ENCODE peak calls at places on chromosome 17, in nine cellular contexts. One of them, this sample, is unnamed.

GRCh38 chr17:33371377-33371776 is 78.3 kb upstream of the ASIC2 start:
- DNase-seq in body of pancreas: no peak
- DNase-seq in stomach: no peak
- DNase-seq in GM12878: no peak
- DNase-seq in Peyer's patch: no peak
- DNase-seq in right lobe of liver: no peak
- DNase-seq in heart left ventricle: no peak
- DNase-seq in prostate gland: no peak
- DNase-seq in lower leg skin: no peak
- DNase-seq in this sample: no peak

GRCh38 chr17:72660274-72661092 is 432.0 kb downstream of the SLC39A11 start:
- DNase-seq in body of pancreas: no peak
- DNase-seq in stomach: no peak
- DNase-seq in GM12878: no peak
- DNase-seq in Peyer's patch: no peak
- DNase-seq in right lobe of liver: no peak
- DNase-seq in heart left ventricle: no peak
- DNase-seq in prostate gland: no peak
- DNase-seq in lower leg skin: no peak
- DNase-seq in this sample: no peak

GRCh38 chr17:49067163-49067562 is 65.4 kb upstream of the B4GALNT2 start:
- DNase-seq in body of pancreas: no peak
- DNase-seq in stomach: no peak
- DNase-seq in GM12878: no peak
- DNase-seq in Peyer's patch: no peak
- DNase-seq in right lobe of liver: no peak
- DNase-seq in heart left ventricle: no peak
- DNase-seq in prostate gland: no peak
- DNase-seq in lower leg skin: no peak
- DNase-seq in this sample: no peak

GRCh38 chr17:12744298-12744697 is 45.0 kb upstream of the ARHGAP44 start:
- DNase-seq in body of pancreas: no peak
- DNase-seq in stomach: no peak
- DNase-seq in GM12878: no peak
- DNase-seq in Peyer's patch: no peak
- DNase-seq in right lobe of liver: no peak
- DNase-seq in heart left ventricle: peak; percentile 80
- DNase-seq in prostate gland: no peak
- DNase-seq in lower leg skin: no peak
- DNase-seq in this sample: no peak

GRCh38 chr17:40320771-40321501 is 12.0 kb downstream of the RARA start:
- DNase-seq in body of pancreas: no peak
- DNase-seq in stomach: no peak
- DNase-seq in GM12878: no peak
- DNase-seq in Peyer's patch: no peak
- DNase-seq in right lobe of liver: peak; percentile 58
- DNase-seq in heart left ventricle: peak; percentile 81
- DNase-seq in prostate gland: no peak
- DNase-seq in lower leg skin: no peak
- DNase-seq in this sample: no peak

GRCh38 chr17:79113699-79114098 is 39.1 kb downstream of the ENGASE start:
- DNase-seq in body of pancreas: no peak
- DNase-seq in stomach: no peak
- DNase-seq in GM12878: no peak
- DNase-seq in Peyer's patch: no peak
- DNase-seq in right lobe of liver: no peak
- DNase-seq in heart left ventricle: no peak
- DNase-seq in prostate gland: no peak
- DNase-seq in lower leg skin: no peak
- DNase-seq in this sample: no peak

GRCh38 chr17:73613271-73613941 is 30.8 kb downstream of the SDK2 start:
- DNase-seq in body of pancreas: no peak
- DNase-seq in stomach: no peak
- DNase-seq in GM12878: no peak
- DNase-seq in Peyer's patch: no peak
- DNase-seq in right lobe of liver: no peak
- DNase-seq in heart left ventricle: no peak
- DNase-seq in prostate gland: no peak
- DNase-seq in lower leg skin: no peak
- DNase-seq in this sample: no peak

GRCh38 chr17:34998205-34998604 is 17.9 kb downstream of the LIG3 start:
- DNase-seq in body of pancreas: peak; percentile 77
- DNase-seq in stomach: peak; percentile 70
- DNase-seq in GM12878: peak; percentile 40
- DNase-seq in Peyer's patch: peak; percentile 77
- DNase-seq in right lobe of liver: peak; percentile 83
- DNase-seq in heart left ventricle: peak; percentile 76
- DNase-seq in prostate gland: peak; percentile 49
- DNase-seq in lower leg skin: peak; percentile 42
- DNase-seq in this sample: peak; percentile 85

GRCh38 chr17:59804910-59805381 is 87.8 kb downstream of the TUBD1 start:
- DNase-seq in body of pancreas: no peak
- DNase-seq in stomach: no peak
- DNase-seq in GM12878: no peak
- DNase-seq in Peyer's patch: no peak
- DNase-seq in right lobe of liver: no peak
- DNase-seq in heart left ventricle: no peak
- DNase-seq in prostate gland: no peak
- DNase-seq in lower leg skin: no peak
- DNase-seq in this sample: no peak

GRCh38 chr17:39968731-39969130 is 5.9 kb downstream of the GSDMA start:
- DNase-seq in body of pancreas: no peak
- DNase-seq in stomach: no peak
- DNase-seq in GM12878: no peak
- DNase-seq in Peyer's patch: no peak
- DNase-seq in right lobe of liver: no peak
- DNase-seq in heart left ventricle: no peak
- DNase-seq in prostate gland: no peak
- DNase-seq in lower leg skin: no peak
- DNase-seq in this sample: no peak

GRCh38 chr17:64658931-64659330 is 3.2 kb downstream of the SMURF2 start:
- DNase-seq in body of pancreas: no peak
- DNase-seq in stomach: no peak
- DNase-seq in GM12878: no peak
- DNase-seq in Peyer's patch: no peak
- DNase-seq in right lobe of liver: no peak
- DNase-seq in heart left ventricle: no peak
- DNase-seq in prostate gland: no peak
- DNase-seq in lower leg skin: no peak
- DNase-seq in this sample: no peak

DNA sequence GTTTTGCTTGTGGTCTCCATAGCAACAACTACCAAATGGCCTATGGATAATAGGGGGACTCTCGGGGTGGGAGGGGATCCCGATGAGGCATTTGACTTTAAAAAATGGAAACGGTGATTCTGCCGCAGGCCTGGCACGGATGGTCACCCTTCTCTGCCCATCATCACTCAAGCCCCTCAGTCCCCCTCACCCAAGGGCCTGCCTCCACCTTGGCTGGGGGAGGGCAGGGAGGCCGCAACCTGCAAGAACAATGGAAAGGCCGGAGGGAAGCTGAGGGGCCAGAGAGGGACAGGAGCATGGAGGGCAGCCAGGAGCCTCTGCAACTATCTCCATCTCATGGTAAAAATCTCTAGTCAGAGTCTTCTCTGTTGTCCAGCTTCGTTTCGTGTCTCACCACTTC is 231.3 kb upstream of the TNRC6C start:
- DNase-seq in body of pancreas: no peak
- DNase-seq in stomach: no peak
- DNase-seq in GM12878: no peak
- DNase-seq in Peyer's patch: no peak
- DNase-seq in right lobe of liver: no peak
- DNase-seq in heart left ventricle: no peak
- DNase-seq in prostate gland: no peak
- DNase-seq in lower leg skin: no peak
- DNase-seq in this sample: no peak
- TF ChIP-seq POLR2A in body of pancreas: no peak
- TF ChIP-seq POLR2A in stomach: no peak
- TF ChIP-seq POLR2A in GM12878: no peak
- TF ChIP-seq POLR2A in Peyer's patch: no peak
- TF ChIP-seq POLR2A in right lobe of liver: no peak
- TF ChIP-seq POLR2A in heart left ventricle: no peak
- TF ChIP-seq POLR2A in prostate gland: no peak
- TF ChIP-seq POLR2A in lower leg skin: no peak
- TF ChIP-seq POLR2A in this sample: no peak

DNA sequence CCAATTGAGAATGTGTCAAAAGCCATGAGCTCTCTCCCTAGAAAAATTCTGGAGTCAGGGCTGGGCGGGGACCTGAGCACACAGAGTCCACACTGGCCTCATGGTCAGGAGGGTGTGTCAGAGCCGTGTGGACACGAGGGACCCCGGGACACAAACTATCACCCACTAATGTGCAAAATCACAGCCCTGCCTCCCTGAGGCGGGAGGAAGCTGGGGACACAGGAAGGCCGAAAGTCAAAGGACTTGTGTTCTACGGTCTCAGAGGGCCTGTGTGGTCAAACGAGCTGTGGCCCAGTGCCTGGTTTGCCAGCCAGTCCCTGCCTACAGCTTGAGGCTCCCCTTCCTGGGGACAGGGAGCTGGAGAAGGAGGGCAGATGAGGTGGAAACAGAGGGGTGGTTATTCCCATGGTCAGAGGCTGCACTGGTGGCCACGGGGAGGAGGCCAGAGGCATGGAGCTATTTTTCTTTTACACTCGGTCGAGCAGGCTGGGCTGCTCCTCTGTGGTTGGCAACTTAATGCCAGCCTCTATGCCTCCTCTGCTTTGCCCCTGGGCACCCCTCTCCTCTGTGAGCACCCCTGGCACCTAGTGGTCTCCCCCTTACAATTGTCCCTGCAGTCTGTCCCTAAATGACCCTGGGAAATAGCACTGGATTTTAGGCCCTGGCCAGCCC is 27.2 kb downstream of the LRRC75A start:
- DNase-seq in body of pancreas: no peak
- DNase-seq in stomach: no peak
- DNase-seq in GM12878: no peak
- DNase-seq in Peyer's patch: no peak
- DNase-seq in right lobe of liver: no peak
- DNase-seq in heart left ventricle: no peak
- DNase-seq in prostate gland: no peak
- DNase-seq in lower leg skin: no peak
- DNase-seq in this sample: no peak
- TF ChIP-seq POLR2A in body of pancreas: no peak
- TF ChIP-seq POLR2A in stomach: no peak
- TF ChIP-seq POLR2A in GM12878: no peak
- TF ChIP-seq POLR2A in Peyer's patch: peak; percentile 48
- TF ChIP-seq POLR2A in right lobe of liver: no peak
- TF ChIP-seq POLR2A in heart left ventricle: no peak
- TF ChIP-seq POLR2A in prostate gland: no peak
- TF ChIP-seq POLR2A in lower leg skin: no peak
- TF ChIP-seq POLR2A in this sample: no peak

GRCh38 chr17:81183807-81184206 is 17.8 kb upstream of the AATK start:
- DNase-seq in body of pancreas: no peak
- DNase-seq in stomach: no peak
- DNase-seq in GM12878: no peak
- DNase-seq in Peyer's patch: no peak
- DNase-seq in right lobe of liver: no peak
- DNase-seq in heart left ventricle: no peak
- DNase-seq in prostate gland: no peak
- DNase-seq in lower leg skin: no peak
- DNase-seq in this sample: no peak

GRCh38 chr17:81183316-81183715 is 17.3 kb upstream of the AATK start:
- DNase-seq in body of pancreas: no peak
- DNase-seq in stomach: no peak
- DNase-seq in GM12878: no peak
- DNase-seq in Peyer's patch: no peak
- DNase-seq in right lobe of liver: no peak
- DNase-seq in heart left ventricle: no peak
- DNase-seq in prostate gland: no peak
- DNase-seq in lower leg skin: no peak
- DNase-seq in this sample: no peak

GRCh38 chr17:81180836-81181810 is 15.1 kb upstream of the AATK start:
- DNase-seq in body of pancreas: no peak
- DNase-seq in stomach: no peak
- DNase-seq in GM12878: no peak
- DNase-seq in Peyer's patch: no peak
- DNase-seq in right lobe of liver: no peak
- DNase-seq in heart left ventricle: no peak
- DNase-seq in prostate gland: no peak
- DNase-seq in lower leg skin: no peak
- DNase-seq in this sample: no peak

GRCh38 chr17:81181811-81182185 is 15.8 kb upstream of the AATK start:
- DNase-seq in body of pancreas: no peak
- DNase-seq in stomach: no peak
- DNase-seq in GM12878: no peak
- DNase-seq in Peyer's patch: no peak
- DNase-seq in right lobe of liver: no peak
- DNase-seq in heart left ventricle: no peak
- DNase-seq in prostate gland: no peak
- DNase-seq in lower leg skin: no peak
- DNase-seq in this sample: no peak

GRCh38 chr17:81182596-81182995 is 16.6 kb upstream of the AATK start:
- DNase-seq in body of pancreas: no peak
- DNase-seq in stomach: no peak
- DNase-seq in GM12878: no peak
- DNase-seq in Peyer's patch: no peak
- DNase-seq in right lobe of liver: no peak
- DNase-seq in heart left ventricle: no peak
- DNase-seq in prostate gland: no peak
- DNase-seq in lower leg skin: no peak
- DNase-seq in this sample: no peak
- TF ChIP-seq POLR2A in body of pancreas: no peak
- TF ChIP-seq POLR2A in stomach: no peak
- TF ChIP-seq POLR2A in GM12878: no peak
- TF ChIP-seq POLR2A in Peyer's patch: no peak
- TF ChIP-seq POLR2A in right lobe of liver: no peak
- TF ChIP-seq POLR2A in heart left ventricle: no peak
- TF ChIP-seq POLR2A in prostate gland: no peak
- TF ChIP-seq POLR2A in lower leg skin: no peak
- TF ChIP-seq POLR2A in this sample: no peak

GRCh38 chr17:28926366-28926765 is 23.5 kb upstream of the DHRS13 start:
- DNase-seq in body of pancreas: no peak
- DNase-seq in stomach: no peak
- DNase-seq in GM12878: no peak
- DNase-seq in Peyer's patch: no peak
- DNase-seq in right lobe of liver: no peak
- DNase-seq in heart left ventricle: no peak
- DNase-seq in prostate gland: no peak
- DNase-seq in lower leg skin: no peak
- DNase-seq in this sample: no peak

GRCh38 chr17:28929769-28930168 is 21.5 kb downstream of the PHF12 start:
- DNase-seq in body of pancreas: no peak
- DNase-seq in stomach: no peak
- DNase-seq in GM12878: no peak
- DNase-seq in Peyer's patch: no peak
- DNase-seq in right lobe of liver: no peak
- DNase-seq in heart left ventricle: no peak
- DNase-seq in prostate gland: no peak
- DNase-seq in lower leg skin: no peak
- DNase-seq in this sample: no peak

GRCh38 chr17:28925912-28926365 is 23.1 kb upstream of the DHRS13 start:
- DNase-seq in body of pancreas: peak; percentile 33
- DNase-seq in stomach: no peak
- DNase-seq in GM12878: peak; percentile 47
- DNase-seq in Peyer's patch: peak; percentile 26
- DNase-seq in right lobe of liver: no peak
- DNase-seq in heart left ventricle: no peak
- DNase-seq in prostate gland: no peak
- DNase-seq in lower leg skin: no peak
- DNase-seq in this sample: peak; percentile 72

GRCh38 chr17:28926786-28927185 is 23.9 kb upstream of the DHRS13 start:
- DNase-seq in body of pancreas: no peak
- DNase-seq in stomach: no peak
- DNase-seq in GM12878: no peak
- DNase-seq in Peyer's patch: no peak
- DNase-seq in right lobe of liver: no peak
- DNase-seq in heart left ventricle: no peak
- DNase-seq in prostate gland: no peak
- DNase-seq in lower leg skin: no peak
- DNase-seq in this sample: no peak

GRCh38 chr17:28928061-28928460 is 23.3 kb downstream of the PHF12 start:
- DNase-seq in body of pancreas: no peak
- DNase-seq in stomach: no peak
- DNase-seq in GM12878: no peak
- DNase-seq in Peyer's patch: no peak
- DNase-seq in right lobe of liver: no peak
- DNase-seq in heart left ventricle: no peak
- DNase-seq in prostate gland: no peak
- DNase-seq in lower leg skin: no peak
- DNase-seq in this sample: no peak
- TF ChIP-seq POLR2A in body of pancreas: no peak
- TF ChIP-seq POLR2A in stomach: no peak
- TF ChIP-seq POLR2A in GM12878: no peak
- TF ChIP-seq POLR2A in Peyer's patch: no peak
- TF ChIP-seq POLR2A in right lobe of liver: no peak
- TF ChIP-seq POLR2A in heart left ventricle: no peak
- TF ChIP-seq POLR2A in prostate gland: no peak
- TF ChIP-seq POLR2A in lower leg skin: no peak
- TF ChIP-seq POLR2A in this sample: no peak

This sample was measured in H54.